ENCODE peak calls at places on chromosomes 1 and 21, in six cellular contexts. X is upper lobe of left lung; P is cardiac muscle cell; W is lung; C is CD8-positive, alpha-beta T cell; G is MM.1S. K is an unnamed sample. For H3K4me1, the result is how much of the 10 kb centered on the place peaks cover.

GRCh38 chr1:23065385-23065784 is 46.1 kb downstream of the KDM1A start:
- DNase-seq in X (no peak), P (no peak), W (no peak), C (no peak), G (no peak), K (no peak)

GRCh38 chr1:16146888-16147614 is 8.8 kb downstream of the EPHA2 start:
- DNase-seq in X (no peak), P (peak), W (no peak), C (no peak), G (no peak), K (peak)

GRCh38 chr1:114169509-114169908 is 15.8 kb upstream of the SYT6 start:
- DNase-seq in X (no peak), P (no peak), W (no peak), C (no peak), G (no peak), K (no peak)

GRCh38 chr1:159171254-159171687 is at the start of gene CADM3:
- DNase-seq in X (peak), P (peak), W (no peak), C (no peak), G (no peak), K (no peak)

GRCh38 chr1:181548491-181548890 is 65.2 kb downstream of the CACNA1E start:
- DNase-seq in X (no peak), P (peak), W (no peak), C (no peak), G (no peak), K (no peak)

GRCh38 chr1:201065686-201066085 is 42.2 kb upstream of the KIF21B start:
- DNase-seq in X (no peak), P (no peak), W (no peak), C (no peak), G (no peak), K (no peak)

GRCh38 chr1:46613661-46614603 is 2.7 kb downstream of the MOB3C start:
- DNase-seq in X (peak), P (peak), W (peak), C (peak), G (no peak), K (peak)

GRCh38 chr1:65195495-65196417 is 47.8 kb downstream of the AK4 start:
- DNase-seq in X (no peak), P (peak), W (no peak), C (no peak), G (no peak), K (no peak)

GRCh38 chr1:242522304-242522945 is 2.1 kb downstream of the PLD5 start:
- DNase-seq in X (no peak), P (no peak), W (no peak), C (no peak), G (no peak), K (no peak)

GRCh38 chr1:225735252-225736149 is 42.1 kb upstream of the SRP9 start:
- DNase-seq in X (no peak), P (peak), W (peak), C (no peak), G (no peak), K (peak)

GRCh38 chr21:37565530-37566223 is 199.1 kb downstream of the DYRK1A start:
- DNase-seq in X (no peak), P (no peak), W (no peak), C (no peak), G (peak), K (peak)

GRCh38 chr21:44916965-44917364 is 3.7 kb downstream of the ITGB2 start:
- DNase-seq in X (no peak), P (peak), W (no peak), C (no peak), G (no peak), K (no peak)

GRCh38 chr1:212752934-212753497 is 38.6 kb downstream of the NSL1 start:
- DNase-seq in X (no peak), P (peak), W (no peak), C (no peak), G (peak), K (no peak)

GRCh38 chr1:205335692-205336091 is 14.1 kb upstream of the NUAK2 start:
- DNase-seq in X (peak), P (peak), W (peak), C (peak), G (peak), K (peak)

GRCh38 chr1:181094813-181095212 is 6.3 kb downstream of the IER5 start:
- DNase-seq in X (no peak), P (peak), W (no peak), C (no peak), G (no peak), K (peak)

GRCh38 chr1:238581332-238581731 is 690.6 kb upstream of the ZP4 start:
- DNase-seq in X (no peak), P (no peak), W (no peak), C (no peak), G (no peak), K (peak)

GRCh38 chr1:78607944-78608343 is 12.3 kb upstream of the IFI44L start:
- DNase-seq in X (no peak), P (no peak), W (no peak), C (no peak), G (no peak), K (no peak)

GRCh38 chr1:245751111-245751510 is 596.3 kb downstream of the KIF26B start:
- DNase-seq in X (no peak), P (peak), W (no peak), C (no peak), G (no peak), K (no peak)

GRCh38 chr1:184649500-184649899 is 105.2 kb downstream of the EDEM3 start:
- DNase-seq in X (no peak), P (no peak), W (no peak), C (no peak), G (peak), K (no peak)

GRCh38 chr1:106962591-106962990 is 93.9 kb upstream of the PRMT6 start:
- DNase-seq in X (no peak), P (no peak), W (no peak), C (no peak), G (no peak), K (no peak)

GRCh38 chr1:118210723-118211110 is 25.7 kb upstream of the SPAG17 start:
- DNase-seq in X (no peak), P (no peak), W (no peak), C (no peak), G (no peak), K (no peak)

GRCh38 chr1:201876148-201876547 is 12.6 kb upstream of the SHISA4 start:
- DNase-seq in X (no peak), P (no peak), W (no peak), C (no peak), G (no peak), K (no peak)

GRCh38 chr1:24849653-24850295 is 80.3 kb downstream of the RUNX3 start:
- DNase-seq in X (no peak), P (peak), W (no peak), C (peak), G (no peak), K (peak)

GRCh38 chr1:181044449-181044966 is 10.7 kb downstream of the MR1 start:
- DNase-seq in X (no peak), P (no peak), W (peak), C (peak), G (no peak), K (no peak)

GRCh38 chr21:17818158-17819113 is 720 bp downstream of the C21orf91 start:
- DNase-seq in X (no peak), P (peak), W (peak), C (peak), G (peak), K (peak)

GRCh38 chr1:236103646-236104218 is 38.6 kb upstream of the GPR137B start:
- DNase-seq in X (no peak), P (peak), W (peak), C (peak), G (peak), K (peak)

GRCh38 chr1:38736399-38736798 is 123.2 kb downstream of the RRAGC start:
- DNase-seq in X (no peak), P (no peak), W (no peak), C (no peak), G (no peak), K (no peak)

GRCh38 chr1:184116287-184116686 is 64.8 kb downstream of the TSEN15 start:
- DNase-seq in X (no peak), P (no peak), W (no peak), C (no peak), G (no peak), K (no peak)

GRCh38 chr1:67110352-67110751 is 24.4 kb downstream of the C1orf141 start:
- DNase-seq in X (no peak), P (no peak), W (no peak), C (no peak), G (no peak), K (no peak)

GRCh38 chr1:79089946-79090345 is 83.4 kb upstream of the ADGRL4 start:
- DNase-seq in X (no peak), P (no peak), W (no peak), C (no peak), G (no peak), K (no peak)

GRCh38 chr1:81209471-81209870 is 591.3 kb upstream of the ADGRL2 start:
- DNase-seq in X (no peak), P (no peak), W (no peak), C (no peak), G (no peak), K (no peak)

GRCh38 chr1:28580706-28581530 is 11.1 kb upstream of the RAB42 start:
- DNase-seq in X (no peak), P (peak), W (peak), C (peak), G (peak), K (peak)

GRCh38 chr1:29361686-29362085 is 125.4 kb downstream of the PTPRU start:
- DNase-seq in X (no peak), P (no peak), W (no peak), C (no peak), G (no peak), K (no peak)

GRCh38 chr21:33836408-33836807 is 79.2 kb downstream of the ATP5PO start:
- DNase-seq in X (no peak), P (no peak), W (no peak), C (no peak), G (no peak), K (no peak)

GRCh38 chr1:42177551-42177981 is 13.0 kb upstream of the GUCA2A start:
- DNase-seq in X (no peak), P (peak), W (peak), C (no peak), G (no peak), K (peak)

GRCh38 chr1:200453544-200453905 is 43.7 kb upstream of the ZNF281 start:
- DNase-seq in X (no peak), P (peak), W (no peak), C (no peak), G (no peak), K (no peak)

DNA sequence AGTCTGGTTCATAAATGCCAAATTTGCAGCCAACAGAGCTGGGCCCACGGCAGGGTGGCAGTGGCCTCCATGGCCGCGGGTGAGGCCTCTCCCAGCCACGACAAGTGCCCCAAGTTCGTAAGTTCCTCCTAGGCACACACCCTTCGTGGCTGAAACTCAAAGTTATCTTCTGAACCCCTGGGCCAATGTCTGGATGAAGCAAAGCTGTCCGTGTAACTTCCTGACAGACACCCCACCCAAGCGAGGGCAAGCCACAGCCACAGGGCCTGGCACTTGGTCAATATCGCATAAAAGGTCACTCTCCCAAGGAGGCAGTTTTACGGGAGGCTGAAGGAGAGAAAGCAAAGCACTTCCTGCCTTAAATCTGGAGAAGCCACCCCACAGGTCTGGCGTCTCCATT is 27.8 kb upstream of the GPR153 start:
- DNase-seq in X (no peak), P (no peak), W (no peak), C (no peak), G (no peak), K (no peak)
- H3K4me1 ChIP-seq in X (under half), P (under half), W (under half), C (under half), G (under half), K (under half)

GRCh38 chr1:210397252-210397651 is 68.5 kb downstream of the HHAT start:
- DNase-seq in X (no peak), P (peak), W (no peak), C (no peak), G (no peak), K (no peak)

GRCh38 chr1:210400043-210400840 is 71.5 kb downstream of the HHAT start:
- DNase-seq in X (no peak), P (peak), W (peak), C (peak), G (peak), K (peak)

GRCh38 chr1:210394281-210394798 is 65.6 kb downstream of the HHAT start:
- DNase-seq in X (no peak), P (peak), W (no peak), C (no peak), G (no peak), K (no peak)

GRCh38 chr1:210396541-210396940 is 67.8 kb downstream of the HHAT start:
- DNase-seq in X (no peak), P (no peak), W (no peak), C (no peak), G (no peak), K (no peak)

DNA sequence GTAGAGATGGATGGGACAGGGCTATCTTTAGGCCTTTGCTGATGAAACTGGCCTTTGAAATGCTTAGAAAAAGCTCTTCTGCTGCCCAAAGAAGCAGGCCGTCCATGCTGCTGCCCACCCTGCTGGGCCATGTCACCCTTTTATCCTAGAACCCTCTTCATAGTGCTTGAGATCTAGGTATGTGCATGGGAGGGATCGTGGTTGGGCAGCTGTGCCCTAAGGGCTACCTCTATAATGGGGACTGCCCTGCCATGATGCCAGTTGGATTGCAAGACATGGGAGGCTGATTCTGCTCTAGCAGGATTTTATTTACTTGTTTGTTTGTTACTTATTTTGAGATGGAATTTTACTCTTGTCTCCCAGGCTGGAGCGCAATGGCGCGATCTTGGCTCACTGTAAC is 69.0 kb downstream of the HHAT start:
- DNase-seq in X (no peak), P (no peak), W (no peak), C (no peak), G (no peak), K (no peak)
- H3K4me3 ChIP-seq in X (no peak), P (no peak), W (no peak), C (no peak), G (no peak), K (no peak)

GRCh38 chr1:76148460-76148859 is 73.9 kb downstream of the ST6GALNAC3 start:
- DNase-seq in X (no peak), P (no peak), W (no peak), C (no peak), G (no peak), K (no peak)

GRCh38 chr1:76145332-76145731 is 70.8 kb downstream of the ST6GALNAC3 start:
- DNase-seq in X (no peak), P (no peak), W (no peak), C (no peak), G (no peak), K (no peak)

GRCh38 chr1:76146184-76146583 is 71.6 kb downstream of the ST6GALNAC3 start:
- DNase-seq in X (no peak), P (no peak), W (no peak), C (no peak), G (no peak), K (no peak)

GRCh38 chr1:76144233-76144632 is 69.7 kb downstream of the ST6GALNAC3 start:
- DNase-seq in X (no peak), P (no peak), W (no peak), C (no peak), G (no peak), K (no peak)

GRCh38 chr1:76147917-76148316 is 73.4 kb downstream of the ST6GALNAC3 start:
- DNase-seq in X (no peak), P (no peak), W (no peak), C (no peak), G (no peak), K (no peak)
- H3K27ac ChIP-seq in X (no peak), P (no peak), W (no peak), C (no peak), G (no peak), K (no peak)

DNA sequence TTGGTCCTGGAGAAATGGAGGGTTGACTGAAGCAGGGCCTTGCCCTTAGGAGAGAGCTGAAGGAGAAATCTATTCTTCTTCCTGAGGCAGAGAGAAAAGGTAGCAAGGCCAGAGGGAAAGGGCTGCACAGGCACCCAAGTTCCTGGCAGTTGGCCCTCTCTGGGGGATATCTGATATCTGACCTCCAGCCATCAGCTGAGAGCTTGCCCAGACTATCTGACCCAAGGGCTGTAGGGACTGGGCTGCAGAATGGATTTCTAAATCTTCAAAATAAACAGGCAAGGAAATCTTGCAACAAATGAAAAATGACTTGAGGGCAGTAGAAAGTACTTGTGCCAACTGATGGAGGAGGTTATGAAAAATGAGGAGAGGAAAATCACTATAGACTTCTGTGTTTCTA is 498 bp upstream of the CLCA2 start:
- DNase-seq in X (no peak), P (no peak), W (no peak), C (no peak), G (no peak), K (no peak)
- H3K4me1 ChIP-seq in X (under half), P (under half), W (under half), C (under half), G (under half), K (under half)

GRCh38 chr1:54332781-54333585 is 73.2 kb downstream of the SSBP3 start:
- DNase-seq in X (peak), P (no peak), W (no peak), C (no peak), G (no peak), K (no peak)

GRCh38 chr1:54335396-54336056 is 70.7 kb downstream of the SSBP3 start:
- DNase-seq in X (no peak), P (peak), W (peak), C (no peak), G (no peak), K (peak)

GRCh38 chr1:54336121-54336520 is 70.1 kb downstream of the SSBP3 start:
- DNase-seq in X (no peak), P (no peak), W (no peak), C (no peak), G (no peak), K (no peak)

GRCh38 chr1:54337034-54337433 is 69.2 kb downstream of the SSBP3 start:
- DNase-seq in X (no peak), P (no peak), W (no peak), C (no peak), G (no peak), K (no peak)

DNA sequence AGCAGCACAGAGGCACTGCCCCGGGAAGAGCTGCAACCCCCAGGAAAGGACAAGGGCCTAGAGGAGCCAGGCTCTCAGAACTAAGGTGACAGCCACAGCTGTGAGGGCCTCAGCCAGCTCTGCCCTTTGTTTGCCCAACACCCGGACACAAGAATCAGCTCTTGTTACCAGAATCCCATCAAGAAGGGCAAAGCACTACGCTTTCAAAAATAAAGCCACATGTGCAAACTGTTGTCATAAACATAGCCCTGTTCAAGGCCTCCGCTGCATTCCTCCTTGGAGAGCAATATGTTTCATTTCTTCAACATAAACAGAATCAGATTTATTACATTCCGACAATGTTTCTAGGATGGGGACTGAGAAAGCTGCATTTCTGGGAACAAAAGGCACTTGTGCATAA is 71.2 kb downstream of the SSBP3 start:
- DNase-seq in X (no peak), P (no peak), W (no peak), C (no peak), G (no peak), K (peak)
- H3K4me3 ChIP-seq in X (no peak), P (no peak), W (no peak), C (no peak), G (no peak), K (peak)

GRCh38 chr1:192160186-192160585 is 1.9 kb downstream of the RGS18 start:
- DNase-seq in X (no peak), P (no peak), W (no peak), C (no peak), G (no peak), K (no peak)
- H3K27ac ChIP-seq in X (no peak), P (no peak), W (no peak), C (no peak), G (no peak), K (no peak)

GRCh38 chr1:35810096-35810860 is 2.5 kb downstream of the AGO4 start:
- DNase-seq in X (no peak), P (peak), W (no peak), C (no peak), G (no peak), K (no peak)
- H3K4me1 ChIP-seq in X (under half), P (under half), W (under half), C (under half), G (under half), K (under half)

GRCh38 chr1:230712470-230712942 is 1.4 kb downstream of the AGT start:
- DNase-seq in X (no peak), P (no peak), W (no peak), C (no peak), G (no peak), K (no peak)
- H3K4me3 ChIP-seq in X (no peak), P (no peak), W (no peak), C (no peak), G (no peak), K (no peak)

GRCh38 chr1:59733443-59734141 is 81.2 kb upstream of the HOOK1 start:
- DNase-seq in X (no peak), P (peak), W (no peak), C (no peak), G (no peak), K (no peak)
- H3K27ac ChIP-seq in X (peak), P (peak), W (peak), C (no peak), G (no peak), K (no peak)

GRCh38 chr1:167273027-167273800 is 52.5 kb downstream of the POU2F1 start:
- DNase-seq in X (no peak), P (peak), W (no peak), C (no peak), G (no peak), K (no peak)

GRCh38 chr1:167272375-167272957 is 51.8 kb downstream of the POU2F1 start:
- DNase-seq in X (no peak), P (no peak), W (no peak), C (no peak), G (no peak), K (no peak)

GRCh38 chr1:167278497-167278896 is 57.8 kb downstream of the POU2F1 start:
- DNase-seq in X (no peak), P (no peak), W (no peak), C (no peak), G (no peak), K (no peak)

GRCh38 chr1:167274061-167274460 is 53.4 kb downstream of the POU2F1 start:
- DNase-seq in X (no peak), P (no peak), W (no peak), C (no peak), G (no peak), K (no peak)

GRCh38 chr1:167276969-167277368 is 56.3 kb downstream of the POU2F1 start:
- DNase-seq in X (no peak), P (no peak), W (no peak), C (no peak), G (peak), K (no peak)
- H3K4me1 ChIP-seq in X (under half), P (under half), W (under half), C (under half), G (under half), K (under half)

K was measured in SJSA1.